ENCODE peak calls at places on chromosomes 13 and 19, in four cellular contexts. D, L, J and F are unnamed samples.

GRCh38 chr19:15911599-15912237 is 13.8 kb upstream of the CYP4F2 start:
- DNase-seq in D (no peak), L (no peak), J (no peak), F (no peak)

GRCh38 chr13:106499905-106500304 is 35.6 kb downstream of the EFNB2 start:
- DNase-seq in D (no peak), L (no peak), J (no peak), F (no peak)

GRCh38 chr19:12893582-12893981 is 2.6 kb downstream of the GCDH start:
- DNase-seq in D (no peak), L (no peak), J (no peak), F (no peak)

GRCh38 chr13:113759525-113760137 is 605 bp downstream of the TMEM255B start:
- DNase-seq in D (no peak), L (no peak), J (peak), F (no peak)

GRCh38 chr13:43284162-43284561 is 260.8 kb downstream of the DNAJC15 start:
- DNase-seq in D (no peak), L (no peak), J (no peak), F (no peak)

GRCh38 chr13:71699342-71699741 is 167.7 kb downstream of the DACH1 start:
- DNase-seq in D (no peak), L (no peak), J (no peak), F (no peak)

GRCh38 chr19:47673426-47673825 is 39.8 kb upstream of the EHD2 start:
- DNase-seq in D (no peak), L (no peak), J (no peak), F (no peak)

GRCh38 chr13:24183741-24184182 is 23.2 kb downstream of the SPATA13 start:
- DNase-seq in D (no peak), L (no peak), J (no peak), F (no peak)

GRCh38 chr19:2659856-2660432 is 42.5 kb downstream of the GNG7 start:
- DNase-seq in D (no peak), L (no peak), J (peak), F (no peak)

GRCh38 chr13:32031815-32032345 is 306 bp downstream of the FRY start:
- DNase-seq in D (no peak), L (no peak), J (no peak), F (no peak)

GRCh38 chr13:88622362-88622973 is 951.3 kb downstream of the SLITRK5 start:
- DNase-seq in D (no peak), L (no peak), J (no peak), F (no peak)

GRCh38 chr19:5613466-5613865 is 9.1 kb downstream of the SAFB2 start:
- DNase-seq in D (no peak), L (no peak), J (no peak), F (no peak)

GRCh38 chr19:48628486-48629296 is 8.5 kb downstream of the DBP start:
- DNase-seq in D (no peak), L (no peak), J (no peak), F (no peak)

GRCh38 chr19:2215281-2215751 is 20.8 kb downstream of the PLEKHJ1 start:
- DNase-seq in D (no peak), L (peak), J (peak), F (no peak)

GRCh38 chr19:1080360-1081161 is 13.6 kb downstream of the ARHGAP45 start:
- DNase-seq in D (no peak), L (no peak), J (no peak), F (no peak)

GRCh38 chr13:113547248-113547971 is 37.1 kb upstream of the TFDP1 start:
- DNase-seq in D (peak), L (no peak), J (no peak), F (no peak)

GRCh38 chr19:343941-344624 is 513 bp downstream of the MIER2 start:
- DNase-seq in D (no peak), L (peak), J (peak), F (no peak)

GRCh38 chr19:38730731-38731589 is 13.3 kb downstream of the CAPN12 start:
- DNase-seq in D (no peak), L (no peak), J (no peak), F (no peak)

GRCh38 chr13:42272115-42272756 is at the start of gene AKAP11:
- DNase-seq in D (no peak), L (peak), J (peak), F (no peak)

GRCh38 chr19:30316560-30317106 is 55.6 kb upstream of the ZNF536 start:
- DNase-seq in D (no peak), L (no peak), J (no peak), F (no peak)

GRCh38 chr19:1486720-1487575 is 3.2 kb downstream of the PCSK4 start:
- DNase-seq in D (no peak), L (no peak), J (no peak), F (no peak)

GRCh38 chr13:48858523-48858922 is 117.2 kb upstream of the FNDC3A start:
- DNase-seq in D (no peak), L (no peak), J (no peak), F (no peak)

GRCh38 chr13:19794552-19795143 is 11.9 kb upstream of the PSPC1 start:
- DNase-seq in D (no peak), L (no peak), J (no peak), F (no peak)

GRCh38 chr13:79912403-79912802 is 428.5 kb downstream of the SPRY2 start:
- DNase-seq in D (no peak), L (no peak), J (no peak), F (no peak)

GRCh38 chr13:101567841-101568240 is 115.4 kb downstream of the ITGBL1 start:
- DNase-seq in D (no peak), L (no peak), J (no peak), F (no peak)

GRCh38 chr13:75359266-75359665 is 122.7 kb downstream of the TBC1D4 start:
- DNase-seq in D (no peak), L (no peak), J (peak), F (no peak)

GRCh38 chr19:41597600-41598041 is 21.7 kb downstream of the CEACAM21 start:
- DNase-seq in D (no peak), L (peak), J (peak), F (no peak)

GRCh38 chr13:113112893-113113845 is 7.6 kb downstream of the F7 start:
- DNase-seq in D (no peak), L (no peak), J (no peak), F (no peak)

GRCh38 chr13:106373304-106373988 is 162.0 kb downstream of the EFNB2 start:
- DNase-seq in D (no peak), L (no peak), J (no peak), F (no peak)

GRCh38 chr19:44607049-44607448 is 6.3 kb upstream of the IGSF23 start:
- DNase-seq in D (no peak), L (no peak), J (no peak), F (no peak)

GRCh38 chr19:49860716-49861100 is 6.7 kb downstream of the PNKP start:
- DNase-seq in D (no peak), L (no peak), J (no peak), F (no peak)

GRCh38 chr19:27966390-27966816 is 1246.5 kb downstream of the UQCRFS1 start:
- DNase-seq in D (no peak), L (no peak), J (peak), F (no peak)

GRCh38 chr13:33126909-33127607 is 110.8 kb downstream of the KL start:
- DNase-seq in D (no peak), L (no peak), J (no peak), F (no peak)